ENCODE peak calls at places on chromosomes 2 and 18, in six cellular contexts. One of them, this sample, is unnamed.

GRCh38 chr2:120291464-120292311 is 39.0 kb downstream of the RALB start:
- DNase-seq in HCT116: peak; percentile 10
- DNase-seq in HepG2: no peak
- DNase-seq in H1: no peak
- DNase-seq in K562: peak; percentile 42
- DNase-seq in GM12878: no peak
- DNase-seq in this sample: no peak

GRCh38 chr2:59660262-59660661 is 893.2 kb downstream of the BCL11A start:
- DNase-seq in HCT116: no peak
- DNase-seq in HepG2: no peak
- DNase-seq in H1: no peak
- DNase-seq in K562: no peak
- DNase-seq in GM12878: no peak
- DNase-seq in this sample: no peak

GRCh38 chr2:237547841-237548416 is 18.4 kb upstream of the PRLH start:
- DNase-seq in HCT116: no peak
- DNase-seq in HepG2: peak; percentile 30
- DNase-seq in H1: no peak
- DNase-seq in K562: no peak
- DNase-seq in GM12878: no peak
- DNase-seq in this sample: no peak

GRCh38 chr2:215699698-215700407 is 264.0 kb upstream of the FN1 start:
- DNase-seq in HCT116: no peak
- DNase-seq in HepG2: no peak
- DNase-seq in H1: no peak
- DNase-seq in K562: no peak
- DNase-seq in GM12878: no peak
- DNase-seq in this sample: no peak

GRCh38 chr2:55885129-55885943 is 38.2 kb downstream of the EFEMP1 start:
- DNase-seq in HCT116: peak; percentile 24
- DNase-seq in HepG2: no peak
- DNase-seq in H1: no peak
- DNase-seq in K562: no peak
- DNase-seq in GM12878: no peak
- DNase-seq in this sample: no peak

GRCh38 chr2:236565879-236566402 is 3.7 kb upstream of the ACKR3 start:
- DNase-seq in HCT116: no peak
- DNase-seq in HepG2: no peak
- DNase-seq in H1: no peak
- DNase-seq in K562: no peak
- DNase-seq in GM12878: no peak
- DNase-seq in this sample: no peak

GRCh38 chr2:128319457-128319772 is 747 bp upstream of the HS6ST1 start:
- DNase-seq in HCT116: no peak
- DNase-seq in HepG2: no peak
- DNase-seq in H1: no peak
- DNase-seq in K562: no peak
- DNase-seq in GM12878: no peak
- DNase-seq in this sample: no peak

GRCh38 chr2:207504513-207505171 is 25.1 kb upstream of the CREB1 start:
- DNase-seq in HCT116: no peak
- DNase-seq in HepG2: no peak
- DNase-seq in H1: no peak
- DNase-seq in K562: no peak
- DNase-seq in GM12878: no peak
- DNase-seq in this sample: no peak

GRCh38 chr18:67875936-67876335 is 359.4 kb upstream of the DSEL start:
- DNase-seq in HCT116: no peak
- DNase-seq in HepG2: no peak
- DNase-seq in H1: no peak
- DNase-seq in K562: no peak
- DNase-seq in GM12878: no peak
- DNase-seq in this sample: no peak

GRCh38 chr2:200618590-200619021 is 32.8 kb downstream of the AOX1 start:
- DNase-seq in HCT116: no peak
- DNase-seq in HepG2: no peak
- DNase-seq in H1: no peak
- DNase-seq in K562: no peak
- DNase-seq in GM12878: no peak
- DNase-seq in this sample: no peak

GRCh38 chr18:55546873-55547704 is 40.9 kb downstream of the TCF4 start:
- DNase-seq in HCT116: no peak
- DNase-seq in HepG2: no peak
- DNase-seq in H1: no peak
- DNase-seq in K562: no peak
- DNase-seq in GM12878: no peak
- DNase-seq in this sample: no peak

GRCh38 chr18:45687617-45688016 is 36.4 kb upstream of the SLC14A1 start:
- DNase-seq in HCT116: no peak
- DNase-seq in HepG2: no peak
- DNase-seq in H1: no peak
- DNase-seq in K562: peak; percentile 48
- DNase-seq in GM12878: no peak
- DNase-seq in this sample: no peak

GRCh38 chr18:48090702-48091101 is 160.2 kb upstream of the SMAD2 start:
- DNase-seq in HCT116: no peak
- DNase-seq in HepG2: no peak
- DNase-seq in H1: no peak
- DNase-seq in K562: no peak
- DNase-seq in GM12878: no peak
- DNase-seq in this sample: no peak

GRCh38 chr2:179861027-179861776 is at the start of gene ZNF385B:
- DNase-seq in HCT116: no peak
- DNase-seq in HepG2: no peak
- DNase-seq in H1: peak; percentile 15
- DNase-seq in K562: no peak
- DNase-seq in GM12878: no peak
- DNase-seq in this sample: no peak

GRCh38 chr2:65919579-65920188 is 487.3 kb upstream of the SPRED2 start:
- DNase-seq in HCT116: no peak
- DNase-seq in HepG2: no peak
- DNase-seq in H1: no peak
- DNase-seq in K562: no peak
- DNase-seq in GM12878: no peak
- DNase-seq in this sample: no peak

GRCh38 chr2:107411267-107411666 is 415.4 kb upstream of the RGPD4 start:
- DNase-seq in HCT116: no peak
- DNase-seq in HepG2: no peak
- DNase-seq in H1: no peak
- DNase-seq in K562: no peak
- DNase-seq in GM12878: no peak
- DNase-seq in this sample: no peak

GRCh38 chr2:65999790-66000189 is 435.1 kb upstream of the MEIS1 start:
- DNase-seq in HCT116: no peak
- DNase-seq in HepG2: no peak
- DNase-seq in H1: no peak
- DNase-seq in K562: no peak
- DNase-seq in GM12878: no peak
- DNase-seq in this sample: no peak

GRCh38 chr18:56139792-56140254 is 498.6 kb downstream of the TXNL1 start:
- DNase-seq in HCT116: no peak
- DNase-seq in HepG2: no peak
- DNase-seq in H1: no peak
- DNase-seq in K562: no peak
- DNase-seq in GM12878: no peak
- DNase-seq in this sample: no peak

GRCh38 chr2:37489536-37489935 is 145.1 kb downstream of the QPCT start:
- DNase-seq in HCT116: no peak
- DNase-seq in HepG2: no peak
- DNase-seq in H1: no peak
- DNase-seq in K562: no peak
- DNase-seq in GM12878: no peak
- DNase-seq in this sample: no peak

GRCh38 chr2:183404392-183404791 is 280.1 kb downstream of the NUP35 start:
- DNase-seq in HCT116: no peak
- DNase-seq in HepG2: no peak
- DNase-seq in H1: no peak
- DNase-seq in K562: no peak
- DNase-seq in GM12878: no peak
- DNase-seq in this sample: no peak

GRCh38 chr2:237122214-237122666 is 36.6 kb downstream of the COPS8 start:
- DNase-seq in HCT116: peak; percentile 79
- DNase-seq in HepG2: peak; percentile 54
- DNase-seq in H1: peak; percentile 44
- DNase-seq in K562: peak; percentile 41
- DNase-seq in GM12878: no peak
- DNase-seq in this sample: peak; percentile 36

GRCh38 chr2:2899826-2900225 is 477.8 kb downstream of the EIPR1 start:
- DNase-seq in HCT116: no peak
- DNase-seq in HepG2: no peak
- DNase-seq in H1: no peak
- DNase-seq in K562: no peak
- DNase-seq in GM12878: no peak
- DNase-seq in this sample: peak; percentile 43

GRCh38 chr2:224101820-224102630 is 62.9 kb upstream of the SERPINE2 start:
- DNase-seq in HCT116: no peak
- DNase-seq in HepG2: no peak
- DNase-seq in H1: no peak
- DNase-seq in K562: no peak
- DNase-seq in GM12878: no peak
- DNase-seq in this sample: no peak

GRCh38 chr2:193482557-193482956 is 1287.8 kb upstream of the TMEFF2 start:
- DNase-seq in HCT116: no peak
- DNase-seq in HepG2: no peak
- DNase-seq in H1: no peak
- DNase-seq in K562: no peak
- DNase-seq in GM12878: peak; percentile 1
- DNase-seq in this sample: no peak

GRCh38 chr18:50689578-50689977 is 129.7 kb downstream of the MAPK4 start:
- DNase-seq in HCT116: no peak
- DNase-seq in HepG2: no peak
- DNase-seq in H1: no peak
- DNase-seq in K562: no peak
- DNase-seq in GM12878: no peak
- DNase-seq in this sample: no peak

GRCh38 chr2:53188846-53189245 is 578.8 kb upstream of the CHAC2 start:
- DNase-seq in HCT116: no peak
- DNase-seq in HepG2: no peak
- DNase-seq in H1: no peak
- DNase-seq in K562: no peak
- DNase-seq in GM12878: no peak
- DNase-seq in this sample: no peak

GRCh38 chr2:190815223-190815622 is 65.4 kb upstream of the GLS start:
- DNase-seq in HCT116: no peak
- DNase-seq in HepG2: no peak
- DNase-seq in H1: no peak
- DNase-seq in K562: no peak
- DNase-seq in GM12878: no peak
- DNase-seq in this sample: no peak

GRCh38 chr2:121128741-121129659 is 156.0 kb downstream of the TFCP2L1 start:
- DNase-seq in HCT116: peak; percentile 48
- DNase-seq in HepG2: peak; percentile 45
- DNase-seq in H1: no peak
- DNase-seq in K562: peak; percentile 46
- DNase-seq in GM12878: no peak
- DNase-seq in this sample: peak; percentile 43

GRCh38 chr2:187689372-187689771 is 135.1 kb upstream of the TFPI start:
- DNase-seq in HCT116: no peak
- DNase-seq in HepG2: no peak
- DNase-seq in H1: no peak
- DNase-seq in K562: no peak
- DNase-seq in GM12878: no peak
- DNase-seq in this sample: no peak

GRCh38 chr18:64710105-64710861 is 561.4 kb upstream of the LINC00305 start:
- DNase-seq in HCT116: no peak
- DNase-seq in HepG2: no peak
- DNase-seq in H1: no peak
- DNase-seq in K562: no peak
- DNase-seq in GM12878: no peak
- DNase-seq in this sample: no peak
- H3K4me1 ChIP-seq in HCT116: no peaks in the 10 kb centered on the region
- H3K4me1 ChIP-seq in HepG2: no peaks in the 10 kb centered on the region
- H3K4me1 ChIP-seq in H1: no peaks in the 10 kb centered on the region
- H3K4me1 ChIP-seq in K562: no peaks in the 10 kb centered on the region
- H3K4me1 ChIP-seq in GM12878: no peaks in the 10 kb centered on the region
- H3K4me1 ChIP-seq in this sample: no peaks in the 10 kb centered on the region

DNA sequence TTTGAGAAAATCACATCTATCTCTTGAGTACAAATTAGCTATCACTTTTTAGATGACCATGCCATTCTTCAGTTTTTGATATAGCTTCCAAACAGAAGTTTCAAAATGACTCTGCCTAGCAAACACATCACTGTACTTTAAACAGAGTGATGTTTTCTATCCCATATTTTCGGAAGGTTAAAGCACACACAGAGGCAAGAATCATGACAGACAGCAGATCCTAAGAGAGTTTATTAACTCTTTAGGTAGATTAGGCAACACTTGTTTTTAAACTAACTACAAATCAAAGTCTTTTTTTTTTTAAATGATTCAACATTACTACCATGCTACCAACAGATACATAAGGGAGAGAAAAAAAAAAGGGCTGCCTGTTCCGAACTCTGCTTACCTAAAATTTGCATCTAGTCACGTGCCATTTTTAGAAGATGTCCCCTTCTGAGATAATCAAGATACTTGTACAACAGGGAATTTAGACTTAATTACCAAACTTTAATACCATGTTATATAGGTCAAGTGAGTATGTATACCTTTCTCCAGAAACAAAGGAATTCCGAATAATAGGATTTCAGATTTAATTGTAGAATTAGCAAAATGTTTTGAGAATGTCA is 2.7 kb downstream of the RBMS1 start:
- DNase-seq in HCT116: no peak
- DNase-seq in HepG2: peak; percentile 35
- DNase-seq in H1: no peak
- DNase-seq in K562: no peak
- DNase-seq in GM12878: no peak
- DNase-seq in this sample: no peak
- H3K4me3 ChIP-seq in HCT116: no peak overlapping the region
- H3K4me3 ChIP-seq in HepG2: peak overlapping the region; percentile 88
- H3K4me3 ChIP-seq in H1: no peak overlapping the region
- H3K4me3 ChIP-seq in K562: no peak overlapping the region
- H3K4me3 ChIP-seq in GM12878: no peak overlapping the region
- H3K4me3 ChIP-seq in this sample: no peak overlapping the region

DNA sequence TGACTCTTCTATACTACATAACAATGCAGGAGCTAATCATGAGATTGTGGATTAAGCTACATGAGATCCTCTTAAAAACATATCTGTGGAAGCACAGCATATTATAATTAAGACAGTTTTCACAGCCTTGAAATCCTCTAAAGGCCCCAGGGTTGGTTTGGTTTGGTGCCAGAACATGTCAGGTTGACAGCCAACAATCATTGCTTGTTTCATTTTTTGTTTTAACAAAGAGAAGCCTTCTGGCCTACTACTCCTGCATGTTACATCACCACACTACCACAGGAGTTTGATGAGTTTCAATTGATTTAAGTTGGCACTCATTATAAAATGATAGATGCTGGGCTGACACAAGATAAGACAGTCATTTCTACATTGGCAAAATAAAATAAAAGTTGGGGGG is 255.9 kb upstream of the ERBB4 start:
- DNase-seq in HCT116: no peak
- DNase-seq in HepG2: no peak
- DNase-seq in H1: no peak
- DNase-seq in K562: no peak
- DNase-seq in GM12878: no peak
- DNase-seq in this sample: no peak
- TF ChIP-seq ZNF274 in HCT116: no peak
- TF ChIP-seq ZNF274 in HepG2: no peak
- TF ChIP-seq ZNF274 in H1: no peak
- TF ChIP-seq ZNF274 in K562: no peak
- TF ChIP-seq ZNF274 in GM12878: no peak
- TF ChIP-seq ZNF274 in this sample: no peak

GRCh38 chr2:27796991-27797752 is 25.7 kb downstream of the MRPL33 start:
- DNase-seq in HCT116: no peak
- DNase-seq in HepG2: no peak
- DNase-seq in H1: no peak
- DNase-seq in K562: no peak
- DNase-seq in GM12878: no peak
- DNase-seq in this sample: no peak
- H3K4me1 ChIP-seq in HCT116: peaks cover 70% of the 10 kb centered on the region
- H3K4me1 ChIP-seq in HepG2: peaks cover 41% of the 10 kb centered on the region
- H3K4me1 ChIP-seq in H1: no peaks in the 10 kb centered on the region
- H3K4me1 ChIP-seq in K562: no peaks in the 10 kb centered on the region
- H3K4me1 ChIP-seq in GM12878: no peaks in the 10 kb centered on the region
- H3K4me1 ChIP-seq in this sample: peaks cover 8% of the 10 kb centered on the region

This sample was measured in NT2/D1.